ENCODE peak calls at places on chromosomes 1 and 21, in ten cellular contexts. M, B, O, I, K, N, H, R, T and G are unnamed samples.

GRCh38 chr1:15739745-15740144 is 2.6 kb upstream of the TMEM82 start:
- DNase-seq in M (no peak), B (no peak), O (peak; percentile 12), I (no peak), K (no peak), N (peak; percentile 84), H (no peak), R (no peak), T (no peak), G (no peak)

GRCh38 chr1:199490804-199491527 is 536.5 kb upstream of the NR5A2 start:
- DNase-seq in M (no peak), B (no peak), O (no peak), I (no peak), K (no peak), N (no peak), H (peak; percentile 87), R (no peak), T (peak; percentile 34), G (no peak)

GRCh38 chr1:1165900-1166421 is 7.7 kb upstream of the TTLL10 start:
- DNase-seq in M (no peak), B (no peak), O (no peak), I (peak; percentile 75), K (no peak), N (no peak), H (no peak), R (no peak), T (no peak), G (no peak)

GRCh38 chr21:46065215-46065992 is 32.5 kb upstream of the COL6A2 start:
- DNase-seq in M (peak; percentile 78), B (no peak), O (peak; percentile 79), I (no peak), K (no peak), N (peak; percentile 48), H (no peak), R (no peak), T (peak; percentile 85), G (peak; percentile 63)

GRCh38 chr1:165376041-165376810 is 19.7 kb upstream of the LMX1A start:
- DNase-seq in M (peak; percentile 89), B (peak; percentile 5), O (peak; percentile 92), I (peak; percentile 65), K (no peak), N (peak; percentile 93), H (peak; percentile 69), R (no peak), T (peak; percentile 99), G (peak; percentile 87)

GRCh38 chr1:42691157-42691498 is 8.9 kb downstream of the YBX1 start:
- DNase-seq in M (no peak), B (no peak), O (no peak), I (no peak), K (no peak), N (no peak), H (no peak), R (no peak), T (no peak), G (no peak)

GRCh38 chr1:19647643-19648042 is 3.5 kb downstream of the NBL1 start:
- DNase-seq in M (no peak), B (no peak), O (no peak), I (no peak), K (no peak), N (no peak), H (no peak), R (no peak), T (peak; percentile 48), G (no peak)

GRCh38 chr1:17046043-17046657 is 7.7 kb downstream of the SDHB start:
- DNase-seq in M (no peak), B (no peak), O (no peak), I (no peak), K (no peak), N (no peak), H (peak; percentile 67), R (no peak), T (peak; percentile 86), G (no peak)

GRCh38 chr21:16535100-16535418 is 805.3 kb downstream of the USP25 start:
- DNase-seq in M (peak; percentile 84), B (no peak), O (peak; percentile 87), I (peak; percentile 30), K (no peak), N (no peak), H (peak; percentile 83), R (no peak), T (peak; percentile 92), G (peak; percentile 79)

GRCh38 chr1:11067716-11068495 is 8.1 kb upstream of the SRM start:
- DNase-seq in M (no peak), B (no peak), O (no peak), I (no peak), K (no peak), N (no peak), H (no peak), R (no peak), T (no peak), G (no peak)
- H3K36me3 ChIP-seq in M (peaks cover 98% of the 10 kb centered on the region), B (peaks cover 71% of the 10 kb centered on the region), O (no peaks in the 10 kb centered on the region), I (peaks cover 73% of the 10 kb centered on the region), K (peaks cover 34% of the 10 kb centered on the region), N (peaks cover 90% of the 10 kb centered on the region), H (peaks cover 40% of the 10 kb centered on the region), R (peaks cover 44% of the 10 kb centered on the region), T (peaks cover 30% of the 10 kb centered on the region), G (peaks cover 83% of the 10 kb centered on the region)

DNA sequence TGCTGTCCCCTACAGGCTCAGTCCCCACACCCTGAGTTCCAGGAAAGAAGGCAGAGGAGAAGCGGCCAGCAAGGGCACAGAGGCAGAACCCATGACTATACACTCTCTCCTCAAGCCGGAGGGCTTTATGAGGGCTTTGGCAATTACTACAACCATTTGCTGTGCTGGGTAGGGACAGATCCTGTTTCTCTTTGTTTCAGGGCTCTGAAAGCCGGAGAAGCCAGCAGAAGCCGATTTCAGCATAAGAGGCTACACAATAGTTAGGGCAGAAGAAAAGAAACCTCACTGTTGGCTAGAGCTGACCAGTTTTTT is 13.9 kb downstream of the GPR3 start:
- DNase-seq in M (no peak), B (no peak), O (no peak), I (no peak), K (no peak), N (no peak), H (no peak), R (no peak), T (no peak), G (no peak)
- H3K36me3 ChIP-seq in M (peaks cover 55% of the 10 kb centered on the region), B (peaks cover 48% of the 10 kb centered on the region), O (no peaks in the 10 kb centered on the region), I (peaks cover 51% of the 10 kb centered on the region), K (peaks cover 20% of the 10 kb centered on the region), N (peaks cover 39% of the 10 kb centered on the region), H (peaks cover 27% of the 10 kb centered on the region), R (peaks cover 11% of the 10 kb centered on the region), T (peaks cover 10% of the 10 kb centered on the region), G (peaks cover 51% of the 10 kb centered on the region)

DNA sequence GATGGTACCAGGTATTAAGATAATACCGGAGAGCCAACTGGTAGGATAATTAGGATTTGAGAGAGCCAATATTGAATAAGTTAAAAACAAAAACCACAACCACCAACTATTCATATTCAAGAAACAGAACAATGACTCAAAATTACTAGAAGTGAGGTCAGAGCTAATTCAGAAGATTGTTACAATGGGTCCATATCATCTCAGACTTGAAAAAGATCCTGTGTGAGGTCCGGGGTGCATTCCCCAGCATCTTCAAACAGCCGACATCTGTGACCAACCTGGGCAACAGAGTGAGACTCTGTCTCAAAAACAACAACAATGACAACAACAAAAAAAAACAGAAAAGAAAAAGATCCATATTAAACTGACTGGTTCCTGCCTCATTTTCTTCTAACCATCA is 18.6 kb downstream of the AK2 start:
- DNase-seq in M (no peak), B (no peak), O (no peak), I (no peak), K (no peak), N (no peak), H (no peak), R (no peak), T (no peak), G (no peak)
- H3K36me3 ChIP-seq in M (peaks cover 77% of the 10 kb centered on the region), B (peaks cover 65% of the 10 kb centered on the region), O (no peaks in the 10 kb centered on the region), I (peaks cover 48% of the 10 kb centered on the region), K (peaks cover 20% of the 10 kb centered on the region), N (peaks cover 67% of the 10 kb centered on the region), H (peaks cover 31% of the 10 kb centered on the region), R (peaks cover 34% of the 10 kb centered on the region), T (peaks cover 45% of the 10 kb centered on the region), G (peaks cover 76% of the 10 kb centered on the region)

GRCh38 chr1:228284148-228284495 is 76.3 kb downstream of the OBSCN start:
- DNase-seq in M (no peak), B (no peak), O (no peak), I (no peak), K (no peak), N (peak; percentile 19), H (no peak), R (no peak), T (no peak), G (no peak)
- H3K36me3 ChIP-seq in M (peaks cover 84% of the 10 kb centered on the region), B (peaks cover 18% of the 10 kb centered on the region), O (no peaks in the 10 kb centered on the region), I (no peaks in the 10 kb centered on the region), K (no peaks in the 10 kb centered on the region), N (peaks cover 8% of the 10 kb centered on the region), H (peaks cover 7% of the 10 kb centered on the region), R (no peaks in the 10 kb centered on the region), T (no peaks in the 10 kb centered on the region), G (peaks cover 98% of the 10 kb centered on the region)

DNA sequence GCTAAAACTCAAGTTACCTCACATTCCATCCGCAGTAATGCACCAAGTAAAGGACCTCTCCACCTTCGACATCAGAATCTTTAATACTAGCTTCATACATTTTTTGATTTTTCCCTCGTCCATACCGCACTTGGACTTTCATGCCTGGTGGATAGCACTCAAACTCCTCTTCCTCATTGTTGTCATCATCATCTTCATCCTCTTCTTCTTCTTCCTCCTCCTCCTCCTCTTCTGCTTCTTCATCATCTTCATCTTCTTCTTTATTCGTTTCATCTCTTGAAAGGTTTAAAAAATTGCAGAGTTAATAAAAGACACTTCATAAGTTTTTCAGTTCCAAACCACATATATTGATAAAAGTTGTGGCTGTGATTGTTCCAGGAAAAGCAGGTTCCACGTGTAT is 52.7 kb upstream of the RBM34 start:
- DNase-seq in M (no peak), B (no peak), O (no peak), I (no peak), K (no peak), N (no peak), H (no peak), R (no peak), T (no peak), G (no peak)
- H3K36me3 ChIP-seq in M (peaks cover 51% of the 10 kb centered on the region), B (peaks cover 11% of the 10 kb centered on the region), O (no peaks in the 10 kb centered on the region), I (peaks cover 17% of the 10 kb centered on the region), K (no peaks in the 10 kb centered on the region), N (peaks cover 68% of the 10 kb centered on the region), H (no peaks in the 10 kb centered on the region), R (no peaks in the 10 kb centered on the region), T (peaks cover 24% of the 10 kb centered on the region), G (peaks cover 51% of the 10 kb centered on the region)

DNA sequence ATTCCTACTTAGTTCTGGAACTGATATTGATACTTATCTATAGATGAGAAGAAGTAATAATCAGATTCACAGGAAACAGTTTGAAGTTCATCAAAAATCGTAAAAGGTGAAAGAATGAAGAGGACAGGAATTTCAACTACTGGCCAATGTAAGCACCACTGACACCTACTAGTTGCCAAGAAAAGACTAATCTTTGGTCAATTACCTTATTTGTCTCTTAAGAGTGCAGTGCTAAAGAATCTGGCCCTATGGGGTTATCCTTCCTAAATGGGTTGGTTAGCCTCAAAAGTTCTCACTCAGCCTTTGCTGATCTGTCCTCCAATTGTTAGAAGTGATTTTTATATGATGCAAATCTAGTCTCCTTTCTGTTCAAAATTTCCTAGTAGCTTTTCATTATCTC is 29.5 kb downstream of the ADSS2 start:
- DNase-seq in M (no peak), B (no peak), O (no peak), I (no peak), K (no peak), N (no peak), H (peak; percentile 39), R (no peak), T (peak; percentile 19), G (no peak)
- H3K36me3 ChIP-seq in M (peaks cover 41% of the 10 kb centered on the region), B (peaks cover 52% of the 10 kb centered on the region), O (no peaks in the 10 kb centered on the region), I (peaks cover 21% of the 10 kb centered on the region), K (peaks cover 22% of the 10 kb centered on the region), N (peaks cover 40% of the 10 kb centered on the region), H (peaks cover 3% of the 10 kb centered on the region), R (peaks cover 5% of the 10 kb centered on the region), T (peaks cover 49% of the 10 kb centered on the region), G (peaks cover 57% of the 10 kb centered on the region)